ENCODE peak calls at places on chromosome 5, in eight cellular contexts. Y is HepG2, S is sigmoid colon, U is A549, A is adrenal gland, T is ovary, E is Peyer's patch, K is body of pancreas. R is an unnamed sample.

GRCh38 chr5:112685929-112686328 is 51.8 kb upstream of the APC start:
- DNase-seq in K (no peak), U (no peak), Y (no peak), S (no peak), A (no peak), T (no peak), E (no peak), R (no peak)

GRCh38 chr5:102099766-102100331 is 196.2 kb downstream of the SLCO4C1 start:
- DNase-seq in A (no peak), T (no peak), Y (peak), E (peak), U (no peak), S (no peak), K (no peak), R (no peak)

GRCh38 chr5:124259017-124259416 is 487.4 kb downstream of the ZNF608 start:
- DNase-seq in A (no peak), S (no peak), U (no peak), Y (no peak), E (no peak), K (no peak), T (no peak), R (no peak)

GRCh38 chr5:66246621-66247020 is 102.5 kb downstream of the SREK1 start:
- DNase-seq in U (no peak), A (no peak), E (no peak), K (no peak), Y (no peak), T (no peak), S (no peak), R (no peak)

GRCh38 chr5:127804886-127805426 is 101.8 kb downstream of the CCDC192 start:
- DNase-seq in K (no peak), A (no peak), T (no peak), Y (no peak), E (no peak), U (no peak), S (no peak), R (no peak)

GRCh38 chr5:72467987-72468386 is 39.2 kb downstream of the ZNF366 start:
- DNase-seq in U (no peak), S (no peak), A (no peak), E (no peak), T (no peak), K (no peak), Y (no peak), R (no peak)

GRCh38 chr5:93092349-93093105 is 488.5 kb downstream of the NR2F1-AS1 start:
- DNase-seq in Y (no peak), U (no peak), T (no peak), E (no peak), S (no peak), A (no peak), K (no peak), R (no peak)

GRCh38 chr5:128962211-128962610 is 3.1 kb upstream of the SLC27A6 start:
- DNase-seq in K (no peak), S (no peak), T (no peak), U (no peak), A (no peak), E (no peak), Y (no peak), R (no peak)

GRCh38 chr5:35902032-35902681 is 36.3 kb downstream of the CAPSL start:
- DNase-seq in K (no peak), Y (no peak), T (no peak), U (no peak), E (no peak), S (no peak), A (no peak), R (no peak)

GRCh38 chr5:125189451-125190051 is 443.1 kb upstream of the ZNF608 start:
- DNase-seq in U (no peak), A (no peak), E (no peak), Y (no peak), T (no peak), S (no peak), K (no peak), R (no peak)

GRCh38 chr5:87022415-87022814 is 245.3 kb upstream of the RASA1 start:
- DNase-seq in K (no peak), Y (no peak), A (no peak), U (no peak), T (no peak), S (no peak), E (no peak), R (no peak)

GRCh38 chr5:7897014-7897600 is 28.2 kb downstream of the MTRR start:
- DNase-seq in A (no peak), S (no peak), K (no peak), U (peak), T (no peak), Y (peak), E (no peak), R (peak)

GRCh38 chr5:189486-189885 is 1.8 kb upstream of the LRRC14B start:
- DNase-seq in K (no peak), U (no peak), Y (no peak), T (no peak), A (no peak), E (peak), S (peak), R (no peak)

GRCh38 chr5:105952875-105953274 is 1717.9 kb downstream of the EFNA5 start:
- DNase-seq in S (no peak), U (no peak), T (no peak), A (no peak), E (no peak), Y (no peak), K (no peak), R (no peak)

GRCh38 chr5:151663617-151664322 is 22.9 kb downstream of the SPARC start:
- DNase-seq in E (no peak), Y (no peak), U (no peak), A (peak), T (no peak), K (peak), S (no peak), R (no peak)

GRCh38 chr5:74954919-74955318 is 88.7 kb upstream of the FAM169A start:
- DNase-seq in U (no peak), K (no peak), A (no peak), S (no peak), E (no peak), Y (peak), T (no peak), R (no peak)

GRCh38 chr5:16707869-16708192 is 91.0 kb upstream of the RETREG1 start:
- DNase-seq in U (no peak), A (no peak), S (no peak), E (no peak), T (no peak), K (no peak), Y (no peak), R (no peak)

GRCh38 chr5:174305241-174305681 is 259.8 kb downstream of the NSG2 start:
- DNase-seq in E (no peak), Y (no peak), U (no peak), T (no peak), K (no peak), A (no peak), S (no peak), R (no peak)

GRCh38 chr5:119356384-119357188 is 767 bp downstream of the TNFAIP8 start:
- DNase-seq in Y (no peak), A (no peak), K (no peak), S (no peak), T (no peak), U (no peak), E (no peak), R (no peak)

DNA sequence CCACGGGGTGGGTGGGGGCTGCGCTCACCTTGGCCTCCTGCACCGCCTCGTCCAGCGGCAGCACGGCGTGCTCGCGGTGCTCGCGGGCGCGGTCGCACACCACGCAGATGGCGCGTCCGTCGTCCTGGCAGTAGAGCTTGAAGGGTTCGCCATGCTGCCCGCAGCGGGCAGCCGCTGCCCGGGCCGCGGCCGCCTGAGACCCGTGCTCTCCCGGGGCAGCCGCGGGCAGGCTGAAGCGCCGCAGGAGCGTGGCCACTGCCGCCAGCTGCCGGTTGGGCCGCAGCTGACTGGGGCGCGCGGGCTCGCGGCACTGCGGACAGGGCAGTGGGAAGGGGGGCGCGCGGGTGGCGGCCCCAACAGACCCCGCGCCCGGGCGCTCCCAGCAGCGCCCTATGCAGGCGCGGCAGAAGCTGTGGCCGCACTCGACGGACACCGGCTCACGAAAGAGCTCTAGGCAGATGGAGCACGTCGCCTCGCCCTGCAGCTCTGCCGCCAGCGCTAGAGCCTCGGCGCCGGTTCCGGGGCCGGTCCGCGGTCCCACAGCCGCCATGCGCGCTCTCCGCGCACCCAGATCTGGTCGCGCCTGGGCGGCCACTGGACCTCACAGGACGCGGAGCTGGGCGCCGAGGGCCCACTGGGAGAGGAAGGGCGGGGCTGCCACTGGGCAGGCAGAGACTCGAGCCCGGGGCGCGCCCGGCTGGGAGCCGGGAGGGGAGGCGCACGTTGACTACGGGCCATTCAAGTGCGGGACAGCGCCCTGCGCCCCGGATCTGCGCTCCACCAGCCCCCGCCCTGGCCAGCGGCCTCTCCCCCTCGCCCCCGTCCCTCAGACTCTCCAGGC is at the start of gene TRIM7:
- DNase-seq in S (peak), Y (no peak), K (peak), A (peak), E (peak), T (peak), U (peak), R (peak)
- TF ChIP-seq POLR2A in S (no peak), Y (no peak), K (no peak), A (peak), E (no peak), T (no peak), U (peak), R (peak)

GRCh38 chr5:60538955-60539866 is 160.8 kb downstream of the DEPDC1B start:
- DNase-seq in U (no peak), K (no peak), T (no peak), Y (no peak), A (no peak), S (no peak), E (no peak), R (no peak)

GRCh38 chr5:60541980-60542379 is 158.0 kb downstream of the DEPDC1B start:
- DNase-seq in T (no peak), Y (peak), E (no peak), U (no peak), S (no peak), A (no peak), K (peak), R (no peak)

GRCh38 chr5:60545526-60545925 is 154.4 kb downstream of the DEPDC1B start:
- DNase-seq in S (no peak), E (no peak), A (no peak), U (no peak), T (no peak), Y (no peak), K (no peak), R (no peak)

GRCh38 chr5:60544162-60544561 is 155.8 kb downstream of the DEPDC1B start:
- DNase-seq in T (no peak), E (no peak), U (no peak), K (no peak), A (no peak), S (no peak), Y (no peak), R (no peak)

DNA sequence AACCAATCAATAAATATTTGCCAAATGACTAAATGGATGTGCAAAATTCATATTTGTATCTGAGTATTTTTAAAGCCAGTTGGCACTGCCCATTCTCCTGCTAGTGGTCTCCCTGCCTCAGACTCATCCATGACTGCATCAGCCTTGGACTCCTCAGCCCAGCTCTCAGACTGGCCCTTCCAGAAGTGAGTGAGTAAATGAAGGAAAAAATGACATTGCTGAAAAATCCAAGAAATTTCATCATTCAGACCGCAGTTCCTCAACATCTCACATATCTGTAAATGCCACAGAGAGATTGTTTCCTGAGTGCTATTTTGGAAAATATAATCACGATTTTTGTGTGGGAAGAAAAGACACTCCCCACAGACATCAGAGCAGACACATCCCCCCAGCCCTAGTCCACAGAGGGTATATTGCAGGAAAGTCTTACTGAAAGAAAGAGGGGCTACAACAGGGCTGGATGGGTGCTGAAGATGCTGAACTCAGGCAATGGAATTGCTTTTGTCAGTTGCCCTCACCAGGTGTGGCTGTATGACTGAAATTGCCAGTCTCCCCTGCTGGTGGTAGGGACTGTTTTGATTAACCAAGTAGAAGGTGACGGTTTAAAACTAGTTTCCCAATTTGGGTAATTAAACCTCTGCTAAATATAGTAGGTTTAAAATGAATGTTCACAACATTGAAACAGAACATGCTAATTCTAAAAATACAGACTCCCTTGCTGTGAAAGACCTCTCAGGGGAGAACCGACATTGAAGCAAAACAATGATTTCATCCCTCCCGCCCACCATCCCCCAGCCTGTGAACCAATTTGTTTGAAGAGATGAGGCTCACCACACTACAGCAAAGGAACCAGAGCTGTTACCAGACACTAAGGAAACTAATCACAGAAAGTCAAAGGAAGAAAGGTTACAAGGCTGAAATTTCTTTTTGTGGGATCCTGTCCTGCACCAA is 158.8 kb downstream of the DEPDC1B start:
- DNase-seq in Y (peak), S (no peak), T (no peak), K (no peak), A (no peak), E (no peak), U (no peak), R (no peak)
- TF ChIP-seq POLR2A in Y (no peak), S (no peak), T (no peak), K (no peak), A (no peak), E (no peak), U (no peak), R (no peak)

DNA sequence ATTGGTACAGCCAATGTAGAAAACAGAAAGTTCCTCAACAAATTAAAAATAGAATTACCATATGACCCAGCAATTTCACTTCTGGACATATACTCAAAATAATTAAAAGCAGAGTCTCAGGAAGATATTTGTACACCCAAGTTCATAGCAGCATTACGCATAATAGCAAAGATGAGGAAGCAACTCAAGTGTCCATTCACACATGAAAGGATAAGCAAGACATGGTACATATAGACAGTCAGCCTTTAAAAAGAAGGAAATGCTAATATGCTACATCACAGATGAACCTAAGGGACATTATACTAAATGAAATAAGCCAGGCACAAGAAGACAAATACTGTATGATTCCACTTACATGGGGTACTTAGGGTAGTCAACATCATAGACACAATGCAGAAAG is 76.7 kb downstream of the ANXA2R start:
- DNase-seq in A (no peak), U (no peak), S (no peak), K (no peak), E (no peak), T (no peak), Y (no peak), R (no peak)
- TF ChIP-seq POLR2A in A (no peak), U (no peak), S (no peak), K (no peak), E (no peak), T (no peak), Y (no peak), R (no peak)

GRCh38 chr5:54520438-54520846 is 2.9 kb downstream of the SNX18 start:
- DNase-seq in A (no peak), U (no peak), Y (no peak), S (no peak), E (no peak), K (peak), T (peak), R (no peak)
- TF ChIP-seq POLR2A in A (peak), U (no peak), Y (no peak), S (no peak), E (peak), K (no peak), T (no peak), R (no peak)

GRCh38 chr5:172833372-172833690 is 720 bp upstream of the ERGIC1 start:
- DNase-seq in U (no peak), Y (no peak), K (no peak), S (no peak), E (no peak), A (no peak), T (no peak), R (no peak)

GRCh38 chr5:172835246-172836030 is 1.4 kb downstream of the ERGIC1 start:
- DNase-seq in A (no peak), T (no peak), U (no peak), E (no peak), Y (no peak), S (no peak), K (no peak), R (no peak)

GRCh38 chr5:172832383-172833315 is 1.4 kb upstream of the ERGIC1 start:
- DNase-seq in T (no peak), E (no peak), S (no peak), A (peak), Y (no peak), K (no peak), U (no peak), R (no peak)

GRCh38 chr5:172834570-172835245 is 657 bp downstream of the ERGIC1 start:
- DNase-seq in T (peak), Y (peak), U (no peak), E (peak), S (peak), K (peak), A (peak), R (no peak)

DNA sequence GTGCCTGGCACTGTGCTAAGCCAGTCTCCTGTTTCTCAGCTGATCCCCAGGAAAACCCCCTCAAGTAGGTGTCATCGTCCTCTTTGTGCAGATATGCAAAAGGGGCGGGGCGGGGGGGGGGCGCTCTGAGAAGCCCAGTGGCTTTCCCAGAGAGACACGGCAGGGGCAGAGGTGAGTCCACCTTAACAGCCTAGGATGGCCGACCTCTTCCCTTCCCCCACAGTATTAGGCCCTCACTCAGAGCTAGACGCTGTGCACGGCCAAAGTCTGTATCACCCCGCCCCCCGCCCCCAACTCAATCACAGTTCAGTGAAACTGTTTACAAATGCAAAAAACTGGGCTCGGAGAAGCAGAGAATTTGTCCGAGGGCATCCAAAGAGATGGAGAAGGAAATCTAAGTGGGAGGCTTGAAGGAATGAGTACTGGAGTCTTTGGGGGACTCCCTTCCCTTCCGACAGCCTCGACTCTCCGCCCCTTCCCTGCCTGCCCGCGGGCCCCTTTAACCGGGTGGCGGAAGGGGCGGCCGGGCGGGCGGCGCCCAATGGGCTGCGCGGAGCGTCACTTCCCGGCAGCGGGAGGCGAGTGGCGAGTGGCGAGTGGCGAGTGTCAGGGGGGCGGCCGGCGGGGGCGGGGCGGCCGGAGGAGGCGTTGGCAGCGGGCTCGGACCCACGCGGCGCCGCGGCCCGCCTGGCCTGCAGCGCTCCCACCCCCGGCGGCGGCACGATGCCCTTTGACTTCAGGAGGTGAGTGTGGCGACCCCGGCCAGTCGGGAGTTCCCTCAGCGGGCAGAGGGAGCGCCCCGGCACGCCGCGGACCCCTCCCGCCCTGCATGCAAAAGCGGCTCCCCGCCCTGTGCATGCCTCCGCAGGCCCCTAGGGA is at the start of gene ERGIC1:
- DNase-seq in U (peak), S (peak), Y (peak), A (peak), E (peak), T (peak), K (peak), R (peak)
- TF ChIP-seq POLR2A in U (peak), S (peak), Y (peak), A (peak), E (peak), T (peak), K (peak), R (peak)

GRCh38 chr5:39132792-39133191 is 58.6 kb upstream of the RICTOR start:
- DNase-seq in Y (peak), E (no peak), U (peak), S (no peak), T (no peak), A (no peak), K (no peak), R (no peak)

GRCh38 chr5:39140558-39141168 is 66.5 kb upstream of the RICTOR start:
- DNase-seq in Y (no peak), E (no peak), T (no peak), S (no peak), K (no peak), U (no peak), A (no peak), R (no peak)

GRCh38 chr5:39138182-39138487 is 63.9 kb upstream of the RICTOR start:
- DNase-seq in K (no peak), S (no peak), T (no peak), Y (no peak), E (no peak), U (no peak), A (no peak), R (no peak)

GRCh38 chr5:39138892-39139291 is 64.7 kb upstream of the RICTOR start:
- DNase-seq in U (peak), S (no peak), A (no peak), Y (no peak), T (no peak), E (no peak), K (no peak), R (no peak)

GRCh38 chr5:39137391-39138181 is 63.4 kb upstream of the RICTOR start:
- DNase-seq in S (no peak), U (peak), E (no peak), Y (no peak), K (no peak), A (no peak), T (no peak), R (no peak)
- TF ChIP-seq POLR2A in S (no peak), U (no peak), E (no peak), Y (no peak), K (no peak), A (no peak), T (no peak), R (no peak)

GRCh38 chr5:96940586-96940985 is 4.7 kb downstream of the LNPEP start:
- DNase-seq in T (no peak), U (no peak), K (no peak), A (no peak), Y (no peak), S (no peak), E (no peak), R (peak)
- TF ChIP-seq POLR2A in T (no peak), U (no peak), K (no peak), A (no peak), Y (no peak), S (no peak), E (no peak), R (no peak)

R was measured in H54.